ENCODE peak calls at places on chromosomes 6 and 20, in six cellular contexts. One of them, this sample, is unnamed.

GRCh38 chr6:141464490-141464889 is 668.2 kb upstream of the GJE1 start:
- DNase-seq in IMR-90: peak; percentile 35
- DNase-seq in H9: no peak
- DNase-seq in trophoblast cell: peak; percentile 84
- DNase-seq in mesenchymal stem cell: peak; percentile 74
- DNase-seq in H1: no peak
- DNase-seq in this sample: no peak

GRCh38 chr20:6940052-6940451 is 172.6 kb downstream of the BMP2 start:
- DNase-seq in IMR-90: no peak
- DNase-seq in H9: peak; percentile 64
- DNase-seq in trophoblast cell: peak; percentile 10
- DNase-seq in mesenchymal stem cell: no peak
- DNase-seq in H1: peak; percentile 10
- DNase-seq in this sample: peak; percentile 23

GRCh38 chr6:32588156-32588555 is 1.5 kb downstream of the HLA-DRB1 start:
- DNase-seq in IMR-90: no peak
- DNase-seq in H9: no peak
- DNase-seq in trophoblast cell: no peak
- DNase-seq in mesenchymal stem cell: no peak
- DNase-seq in H1: no peak
- DNase-seq in this sample: no peak

GRCh38 chr20:18090477-18090876 is 32.8 kb upstream of the OVOL2 start:
- DNase-seq in IMR-90: no peak
- DNase-seq in H9: no peak
- DNase-seq in trophoblast cell: no peak
- DNase-seq in mesenchymal stem cell: no peak
- DNase-seq in H1: no peak
- DNase-seq in this sample: no peak

GRCh38 chr6:3510617-3511016 is 53.8 kb upstream of the SLC22A23 start:
- DNase-seq in IMR-90: no peak
- DNase-seq in H9: no peak
- DNase-seq in trophoblast cell: peak; percentile 90
- DNase-seq in mesenchymal stem cell: no peak
- DNase-seq in H1: no peak
- DNase-seq in this sample: no peak

GRCh38 chr6:40319124-40319523 is 268.0 kb downstream of the LRFN2 start:
- DNase-seq in IMR-90: no peak
- DNase-seq in H9: no peak
- DNase-seq in trophoblast cell: no peak
- DNase-seq in mesenchymal stem cell: no peak
- DNase-seq in H1: no peak
- DNase-seq in this sample: no peak

GRCh38 chr20:431012-431904 is 23.2 kb downstream of the RBCK1 start:
- DNase-seq in IMR-90: peak; percentile 68
- DNase-seq in H9: peak; percentile 81
- DNase-seq in trophoblast cell: peak; percentile 55
- DNase-seq in mesenchymal stem cell: peak; percentile 79
- DNase-seq in H1: no peak
- DNase-seq in this sample: peak; percentile 43

GRCh38 chr20:24199493-24199892 is 210.9 kb upstream of the GGTLC1 start:
- DNase-seq in IMR-90: no peak
- DNase-seq in H9: peak; percentile 37
- DNase-seq in trophoblast cell: no peak
- DNase-seq in mesenchymal stem cell: no peak
- DNase-seq in H1: no peak
- DNase-seq in this sample: peak; percentile 24

GRCh38 chr6:42279144-42279781 is 61.6 kb upstream of the MRPS10 start:
- DNase-seq in IMR-90: peak; percentile 71
- DNase-seq in H9: no peak
- DNase-seq in trophoblast cell: no peak
- DNase-seq in mesenchymal stem cell: no peak
- DNase-seq in H1: no peak
- DNase-seq in this sample: no peak

GRCh38 chr6:133341607-133342158 is 100.5 kb downstream of the EYA4 start:
- DNase-seq in IMR-90: peak; percentile 93
- DNase-seq in H9: no peak
- DNase-seq in trophoblast cell: peak; percentile 6
- DNase-seq in mesenchymal stem cell: peak; percentile 86
- DNase-seq in H1: no peak
- DNase-seq in this sample: no peak

GRCh38 chr6:165245287-165245686 is 64.1 kb downstream of the C6orf118 start:
- DNase-seq in IMR-90: peak; percentile 2
- DNase-seq in H9: no peak
- DNase-seq in trophoblast cell: peak; percentile 49
- DNase-seq in mesenchymal stem cell: peak; percentile 7
- DNase-seq in H1: no peak
- DNase-seq in this sample: no peak

GRCh38 chr6:128731249-128732165 is 151.4 kb upstream of the LAMA2 start:
- DNase-seq in IMR-90: peak; percentile 66
- DNase-seq in H9: peak; percentile 38
- DNase-seq in trophoblast cell: peak; percentile 87
- DNase-seq in mesenchymal stem cell: peak; percentile 63
- DNase-seq in H1: no peak
- DNase-seq in this sample: peak; percentile 37

GRCh38 chr6:91824346-91824745 is 1237.5 kb upstream of the MAP3K7 start:
- DNase-seq in IMR-90: no peak
- DNase-seq in H9: no peak
- DNase-seq in trophoblast cell: no peak
- DNase-seq in mesenchymal stem cell: peak; percentile 23
- DNase-seq in H1: no peak
- DNase-seq in this sample: no peak

GRCh38 chr6:98824163-98824906 is 10.0 kb upstream of the POU3F2 start:
- DNase-seq in IMR-90: no peak
- DNase-seq in H9: peak; percentile 72
- DNase-seq in trophoblast cell: no peak
- DNase-seq in mesenchymal stem cell: no peak
- DNase-seq in H1: no peak
- DNase-seq in this sample: peak; percentile 42

GRCh38 chr20:58308680-58309527 is 611 bp upstream of the RAB22A start:
- DNase-seq in IMR-90: peak; percentile 46
- DNase-seq in H9: peak; percentile 41
- DNase-seq in trophoblast cell: peak; percentile 49
- DNase-seq in mesenchymal stem cell: peak; percentile 51
- DNase-seq in H1: no peak
- DNase-seq in this sample: peak; percentile 69

GRCh38 chr20:51691703-51692102 is 76.5 kb downstream of the ATP9A start:
- DNase-seq in IMR-90: no peak
- DNase-seq in H9: no peak
- DNase-seq in trophoblast cell: no peak
- DNase-seq in mesenchymal stem cell: no peak
- DNase-seq in H1: no peak
- DNase-seq in this sample: no peak

GRCh38 chr20:50354690-50355592 is 155.2 kb upstream of the PTPN1 start:
- DNase-seq in IMR-90: no peak
- DNase-seq in H9: no peak
- DNase-seq in trophoblast cell: peak; percentile 75
- DNase-seq in mesenchymal stem cell: no peak
- DNase-seq in H1: no peak
- DNase-seq in this sample: no peak

GRCh38 chr6:43897571-43898302 is 127.7 kb downstream of the VEGFA start:
- DNase-seq in IMR-90: no peak
- DNase-seq in H9: no peak
- DNase-seq in trophoblast cell: no peak
- DNase-seq in mesenchymal stem cell: no peak
- DNase-seq in H1: no peak
- DNase-seq in this sample: no peak

GRCh38 chr6:87945966-87946365 is 101.7 kb upstream of the SPACA1 start:
- DNase-seq in IMR-90: no peak
- DNase-seq in H9: no peak
- DNase-seq in trophoblast cell: no peak
- DNase-seq in mesenchymal stem cell: no peak
- DNase-seq in H1: no peak
- DNase-seq in this sample: no peak

GRCh38 chr6:75539136-75539535 is 45.5 kb upstream of the FILIP1 start:
- DNase-seq in IMR-90: peak; percentile 60
- DNase-seq in H9: no peak
- DNase-seq in trophoblast cell: no peak
- DNase-seq in mesenchymal stem cell: no peak
- DNase-seq in H1: no peak
- DNase-seq in this sample: no peak

GRCh38 chr6:40347571-40348011 is 239.6 kb downstream of the LRFN2 start:
- DNase-seq in IMR-90: no peak
- DNase-seq in H9: peak; percentile 56
- DNase-seq in trophoblast cell: no peak
- DNase-seq in mesenchymal stem cell: no peak
- DNase-seq in H1: no peak
- DNase-seq in this sample: no peak

GRCh38 chr6:166306378-166307081 is 1.7 kb downstream of the PRR18 start:
- DNase-seq in IMR-90: no peak
- DNase-seq in H9: no peak
- DNase-seq in trophoblast cell: no peak
- DNase-seq in mesenchymal stem cell: no peak
- DNase-seq in H1: no peak
- DNase-seq in this sample: no peak

GRCh38 chr6:33410711-33411631 is at the start of gene PHF1:
- DNase-seq in IMR-90: peak; percentile 80
- DNase-seq in H9: no peak
- DNase-seq in trophoblast cell: peak; percentile 58
- DNase-seq in mesenchymal stem cell: peak; percentile 90
- DNase-seq in H1: no peak
- DNase-seq in this sample: no peak

GRCh38 chr20:667351-668034 is 8.1 kb downstream of the SCRT2 start:
- DNase-seq in IMR-90: peak; percentile 34
- DNase-seq in H9: peak; percentile 77
- DNase-seq in trophoblast cell: peak; percentile 61
- DNase-seq in mesenchymal stem cell: peak; percentile 43
- DNase-seq in H1: no peak
- DNase-seq in this sample: no peak

GRCh38 chr6:105135056-105135455 is 44.8 kb downstream of the POPDC3 start:
- DNase-seq in IMR-90: peak; percentile 18
- DNase-seq in H9: no peak
- DNase-seq in trophoblast cell: peak; percentile 37
- DNase-seq in mesenchymal stem cell: peak; percentile 51
- DNase-seq in H1: no peak
- DNase-seq in this sample: no peak

GRCh38 chr20:50189681-50190250 is 864 bp upstream of the CEBPB start:
- DNase-seq in IMR-90: no peak
- DNase-seq in H9: peak; percentile 83
- DNase-seq in trophoblast cell: peak; percentile 48
- DNase-seq in mesenchymal stem cell: peak; percentile 31
- DNase-seq in H1: no peak
- DNase-seq in this sample: no peak

GRCh38 chr20:45792513-45793118 is 862 bp downstream of the DNTTIP1 start:
- DNase-seq in IMR-90: no peak
- DNase-seq in H9: no peak
- DNase-seq in trophoblast cell: no peak
- DNase-seq in mesenchymal stem cell: no peak
- DNase-seq in H1: no peak
- DNase-seq in this sample: no peak

GRCh38 chr20:11867286-11867921 is 50.3 kb upstream of the BTBD3 start:
- DNase-seq in IMR-90: peak; percentile 44
- DNase-seq in H9: no peak
- DNase-seq in trophoblast cell: no peak
- DNase-seq in mesenchymal stem cell: no peak
- DNase-seq in H1: no peak
- DNase-seq in this sample: no peak

GRCh38 chr20:49690899-49691620 is 22.6 kb downstream of the B4GALT5 start:
- DNase-seq in IMR-90: peak; percentile 69
- DNase-seq in H9: no peak
- DNase-seq in trophoblast cell: peak; percentile 73
- DNase-seq in mesenchymal stem cell: peak; percentile 53
- DNase-seq in H1: no peak
- DNase-seq in this sample: no peak

GRCh38 chr20:15333170-15333569 is 995.8 kb upstream of the FLRT3 start:
- DNase-seq in IMR-90: no peak
- DNase-seq in H9: no peak
- DNase-seq in trophoblast cell: no peak
- DNase-seq in mesenchymal stem cell: no peak
- DNase-seq in H1: no peak
- DNase-seq in this sample: no peak
- H4K91ac ChIP-seq in IMR-90: no peak overlapping the region
- H4K91ac ChIP-seq in H9: no peak overlapping the region
- H4K91ac ChIP-seq in trophoblast cell: no peak overlapping the region
- H4K91ac ChIP-seq in mesenchymal stem cell: no peak overlapping the region
- H4K91ac ChIP-seq in H1: no peak overlapping the region
- H4K91ac ChIP-seq in this sample: no peak overlapping the region

DNA sequence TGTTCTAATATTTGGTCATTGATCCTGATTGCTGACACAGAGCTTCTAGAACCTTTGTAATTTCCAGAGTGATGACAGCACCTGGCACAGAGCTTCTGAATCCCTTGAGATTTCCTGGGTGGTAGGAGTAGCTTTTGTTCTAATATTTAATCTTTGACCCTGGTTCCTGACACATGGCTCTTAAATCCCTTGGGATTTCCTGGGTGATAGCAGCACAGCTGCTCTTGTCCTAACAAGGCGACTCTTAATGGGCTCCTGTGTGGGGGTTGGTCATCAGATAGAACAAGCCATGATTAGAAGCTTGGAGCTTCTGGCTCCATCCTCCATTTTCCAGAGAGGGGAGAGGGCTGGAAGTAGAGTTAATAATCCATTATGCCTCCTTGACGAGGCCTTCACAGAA is 18.4 kb downstream of the GMPR start:
- DNase-seq in IMR-90: no peak
- DNase-seq in H9: no peak
- DNase-seq in trophoblast cell: no peak
- DNase-seq in mesenchymal stem cell: no peak
- DNase-seq in H1: no peak
- DNase-seq in this sample: no peak
- H2AK5ac ChIP-seq in IMR-90: no peak overlapping the region
- H2AK5ac ChIP-seq in H9: no peak overlapping the region
- H2AK5ac ChIP-seq in trophoblast cell: no peak overlapping the region
- H2AK5ac ChIP-seq in mesenchymal stem cell: no peak overlapping the region
- H2AK5ac ChIP-seq in H1: no peak overlapping the region
- H2AK5ac ChIP-seq in this sample: no peak overlapping the region

GRCh38 chr6:2346078-2346477 is 100.7 kb upstream of the GMDS start:
- DNase-seq in IMR-90: no peak
- DNase-seq in H9: no peak
- DNase-seq in trophoblast cell: no peak
- DNase-seq in mesenchymal stem cell: no peak
- DNase-seq in H1: no peak
- DNase-seq in this sample: no peak
- H4K91ac ChIP-seq in IMR-90: no peak overlapping the region
- H4K91ac ChIP-seq in H9: no peak overlapping the region
- H4K91ac ChIP-seq in trophoblast cell: no peak overlapping the region
- H4K91ac ChIP-seq in mesenchymal stem cell: no peak overlapping the region
- H4K91ac ChIP-seq in H1: no peak overlapping the region
- H4K91ac ChIP-seq in this sample: no peak overlapping the region

DNA sequence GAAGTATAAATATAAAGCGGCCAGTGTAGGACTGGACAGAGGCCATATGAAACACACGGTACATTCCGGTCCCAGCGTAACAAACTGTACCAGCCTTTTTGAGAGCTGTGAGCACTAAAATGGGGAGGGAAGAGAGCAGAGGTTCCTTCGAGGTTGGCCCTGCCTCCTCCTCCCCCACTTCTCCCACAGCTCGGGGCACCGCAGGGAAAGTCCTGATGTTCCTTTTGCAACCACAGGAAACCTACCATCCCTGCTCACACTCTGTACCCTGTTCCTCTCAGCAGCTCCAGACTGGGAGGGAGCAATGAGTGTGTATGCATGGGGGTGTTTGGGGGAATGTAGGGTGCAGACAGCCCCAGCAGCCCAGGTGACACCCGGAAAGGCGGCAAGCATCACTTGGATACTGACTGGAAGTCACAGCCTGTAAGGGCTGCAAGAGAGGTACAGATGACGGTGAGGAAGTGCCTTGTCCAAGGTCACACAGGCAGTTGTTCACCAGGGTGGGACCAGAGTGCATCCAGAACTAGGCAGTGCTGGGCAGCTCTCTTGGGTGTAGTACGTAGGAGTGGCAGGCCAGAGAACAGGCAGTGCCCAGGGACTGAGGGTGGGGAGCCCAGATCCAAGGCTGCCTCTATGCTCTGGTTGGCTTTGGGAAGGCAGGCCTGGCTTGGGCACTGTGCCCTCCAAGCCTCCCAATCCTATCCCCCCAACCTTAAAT is 11.0 kb upstream of the ARMC12 start:
- DNase-seq in IMR-90: no peak
- DNase-seq in H9: no peak
- DNase-seq in trophoblast cell: peak; percentile 24
- DNase-seq in mesenchymal stem cell: peak; percentile 76
- DNase-seq in H1: no peak
- DNase-seq in this sample: no peak
- H2AK5ac ChIP-seq in IMR-90: peak overlapping the region; percentile 65
- H2AK5ac ChIP-seq in H9: no peak overlapping the region
- H2AK5ac ChIP-seq in trophoblast cell: no peak overlapping the region
- H2AK5ac ChIP-seq in mesenchymal stem cell: peak overlapping the region; percentile 70
- H2AK5ac ChIP-seq in H1: peak overlapping the region; percentile 59
- H2AK5ac ChIP-seq in this sample: peak overlapping the region; percentile 81

This sample was measured in neuronal stem cell.